ENCODE peak calls at places on chromosomes 11 and 22, in four cellular contexts. L is GM20000, S is GM12865, V is BJ. G is an unnamed sample.

GRCh38 chr22:30183861-30184278 is 62.7 kb downstream of the LIF start:
- DNase-seq in L (no peak), S (no peak), V (no peak), G (no peak)

GRCh38 chr22:36761553-36762240 is 14.2 kb downstream of the IFT27 start:
- DNase-seq in L (no peak), S (no peak), V (no peak), G (no peak)

GRCh38 chr11:93591247-93591898 is 48.2 kb upstream of the SMCO4 start:
- DNase-seq in L (no peak), S (peak), V (no peak), G (no peak)

GRCh38 chr11:126438691-126439090 is 83.2 kb downstream of the ST3GAL4 start:
- DNase-seq in L (no peak), S (no peak), V (no peak), G (no peak)

GRCh38 chr11:3604169-3604568 is 37.6 kb downstream of the ART5 start:
- DNase-seq in L (no peak), S (no peak), V (no peak), G (no peak)

GRCh38 chr22:24471570-24471969 is 23.6 kb upstream of the UPB1 start:
- DNase-seq in L (no peak), S (no peak), V (no peak), G (no peak)

GRCh38 chr11:118610220-118610772 is 2.9 kb downstream of the PHLDB1 start:
- DNase-seq in L (no peak), S (no peak), V (no peak), G (peak)

GRCh38 chr11:102479733-102480132 is 27.2 kb upstream of the TMEM123 start:
- DNase-seq in L (no peak), S (no peak), V (no peak), G (no peak)

GRCh38 chr11:3006505-3007260 is 14.6 kb upstream of the NAP1L4 start:
- DNase-seq in L (no peak), S (no peak), V (no peak), G (no peak)

GRCh38 chr11:68211546-68211945 is 1.6 kb downstream of the KMT5B start:
- DNase-seq in L (no peak), S (no peak), V (no peak), G (no peak)

GRCh38 chr11:114790910-114791309 is 112.6 kb downstream of the NXPE2 start:
- DNase-seq in L (no peak), S (no peak), V (no peak), G (no peak)

GRCh38 chr11:18046116-18046777 is at the start of gene TPH1:
- DNase-seq in L (no peak), S (no peak), V (no peak), G (no peak)

GRCh38 chr11:127789887-127790286 is 789.3 kb upstream of the KIRREL3 start:
- DNase-seq in L (no peak), S (peak), V (no peak), G (no peak)

GRCh38 chr11:66700337-66700736 is 22.6 kb upstream of the RBM4B start:
- DNase-seq in L (no peak), S (no peak), V (no peak), G (no peak)

GRCh38 chr22:43851058-43851978 is 11.0 kb downstream of the SULT4A1 start:
- DNase-seq in L (no peak), S (no peak), V (no peak), G (no peak)

GRCh38 chr11:118291453-118291852 is 13.1 kb upstream of the CD3E start:
- DNase-seq in L (no peak), S (no peak), V (no peak), G (no peak)

GRCh38 chr11:122310701-122311100 is 194.7 kb upstream of the BLID start:
- DNase-seq in L (no peak), S (no peak), V (no peak), G (no peak)

GRCh38 chr11:113256431-113257227 is 57.8 kb upstream of the TTC12 start:
- DNase-seq in L (no peak), S (no peak), V (no peak), G (no peak)

GRCh38 chr11:8289426-8290047 is 25.9 kb upstream of the LMO1 start:
- DNase-seq in L (no peak), S (no peak), V (no peak), G (no peak)

GRCh38 chr11:99925968-99926367 is 761.1 kb upstream of the ARHGAP42 start:
- DNase-seq in L (no peak), S (no peak), V (no peak), G (no peak)

GRCh38 chr22:49774499-49775151 is 53.0 kb downstream of the BRD1 start:
- DNase-seq in L (no peak), S (no peak), V (no peak), G (no peak)

GRCh38 chr11:1750840-1751520 is 585 bp upstream of the IFITM10 start:
- DNase-seq in L (no peak), S (no peak), V (no peak), G (no peak)

GRCh38 chr22:38032681-38033521 is 24.3 kb upstream of the PICK1 start:
- DNase-seq in L (no peak), S (no peak), V (peak), G (no peak)

GRCh38 chr22:19687561-19688300 is 26.6 kb upstream of the SEPTIN5 start:
- DNase-seq in L (no peak), S (no peak), V (no peak), G (no peak)

GRCh38 chr11:34302046-34302921 is 55.5 kb downstream of the ABTB2 start:
- DNase-seq in L (peak), S (peak), V (peak), G (no peak)

GRCh38 chr22:27684856-27685255 is 116.7 kb downstream of the MN1 start:
- DNase-seq in L (no peak), S (no peak), V (no peak), G (no peak)

GRCh38 chr11:95084509-95084908 is 5.1 kb upstream of the ENDOD1 start:
- DNase-seq in L (peak), S (no peak), V (no peak), G (no peak)

GRCh38 chr22:50146440-50147228 is 23.9 kb upstream of the PANX2 start:
- DNase-seq in L (no peak), S (no peak), V (no peak), G (no peak)

GRCh38 chr22:19723990-19724827 is 870 bp downstream of the GP1BB start:
- DNase-seq in L (peak), S (peak), V (no peak), G (no peak)

GRCh38 chr11:93193721-93194120 is 4.1 kb downstream of the SLC36A4 start:
- DNase-seq in L (no peak), S (no peak), V (no peak), G (no peak)

GRCh38 chr11:77789731-77790476 is 30.6 kb downstream of the RSF1 start:
- DNase-seq in L (no peak), S (no peak), V (no peak), G (no peak)

GRCh38 chr11:129881570-129882170 is 13.7 kb downstream of the NFRKB start:
- DNase-seq in L (peak), S (peak), V (no peak), G (no peak)

GRCh38 chr22:29108137-29108536 is 35.3 kb downstream of the KREMEN1 start:
- DNase-seq in L (no peak), S (no peak), V (no peak), G (no peak)

GRCh38 chr22:30611197-30611596 is 4.2 kb downstream of the TCN2 start:
- DNase-seq in L (no peak), S (no peak), V (no peak), G (no peak)

GRCh38 chr22:40819741-40820140 is 595 bp upstream of the SLC25A17 start:
- DNase-seq in L (peak), S (peak), V (no peak), G (no peak)

GRCh38 chr11:13284776-13285588 is 7.4 kb downstream of the BMAL1 start:
- DNase-seq in L (no peak), S (no peak), V (no peak), G (no peak)

GRCh38 chr22:19579880-19580279 is 55.7 kb upstream of the CLDN5 start:
- DNase-seq in L (no peak), S (peak), V (no peak), G (no peak)

GRCh38 chr11:124762077-124762623 is at the start of gene ESAM:
- DNase-seq in L (peak), S (peak), V (no peak), G (peak)

GRCh38 chr22:30600925-30601324 is 6.0 kb upstream of the TCN2 start:
- DNase-seq in L (no peak), S (no peak), V (no peak), G (no peak)

GRCh38 chr22:17084554-17085276 is at the start of gene IL17RA:
- DNase-seq in L (peak), S (peak), V (no peak), G (peak)
- TF ChIP-seq CTCF in L (no peak), S (no peak), V (no peak), G (no peak)

GRCh38 chr11:63811522-63811921 is 1.7 kb upstream of the SPINDOC start:
- DNase-seq in L (no peak), S (no peak), V (no peak), G (no peak)

GRCh38 chr11:63813035-63813562 is at the start of gene SPINDOC:
- DNase-seq in L (peak), S (peak), V (no peak), G (peak)

GRCh38 chr11:63814383-63814736 is 1.1 kb downstream of the SPINDOC start:
- DNase-seq in L (peak), S (peak), V (no peak), G (no peak)

GRCh38 chr11:63816732-63817131 is 3.5 kb downstream of the SPINDOC start:
- DNase-seq in L (no peak), S (no peak), V (no peak), G (no peak)

GRCh38 chr11:63813563-63814382 is 517 bp downstream of the SPINDOC start:
- DNase-seq in L (peak), S (peak), V (no peak), G (peak)
- TF ChIP-seq CTCF in L (no peak), S (no peak), V (peak), G (no peak)

DNA sequence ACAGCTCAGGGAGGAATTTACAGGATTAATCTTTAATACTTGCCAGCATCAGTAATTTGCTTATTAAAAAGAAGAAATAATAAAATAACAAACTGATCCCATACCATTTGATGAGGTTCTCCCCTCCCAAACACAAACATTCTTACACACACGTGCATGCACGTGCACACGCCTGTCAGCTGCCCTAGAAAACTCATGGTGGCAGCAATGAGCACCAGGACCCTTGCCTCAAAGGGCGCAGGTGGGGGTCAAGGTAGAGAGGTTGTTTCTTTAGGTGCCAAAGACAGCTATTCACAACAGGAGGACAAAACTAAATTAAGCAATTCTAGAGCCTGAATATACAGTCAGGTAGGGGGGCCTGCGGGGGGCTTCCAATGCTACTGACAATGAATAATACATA is 219.3 kb downstream of the BUD13 start:
- DNase-seq in L (no peak), S (no peak), V (no peak), G (no peak)
- TF ChIP-seq CTCF in L (no peak), S (no peak), V (no peak), G (no peak)

GRCh38 chr11:14373941-14374646 is 15.1 kb upstream of the RRAS2 start:
- DNase-seq in L (no peak), S (no peak), V (peak), G (no peak)

GRCh38 chr11:14372011-14372410 is 13.0 kb upstream of the RRAS2 start:
- DNase-seq in L (no peak), S (no peak), V (no peak), G (no peak)

GRCh38 chr11:14378171-14378570 is 19.2 kb upstream of the RRAS2 start:
- DNase-seq in L (no peak), S (no peak), V (no peak), G (no peak)

GRCh38 chr11:14376920-14377319 is 17.9 kb upstream of the RRAS2 start:
- DNase-seq in L (no peak), S (no peak), V (no peak), G (no peak)

GRCh38 chr11:14374922-14375630 is 16.1 kb upstream of the RRAS2 start:
- DNase-seq in L (no peak), S (peak), V (no peak), G (no peak)
- TF ChIP-seq CTCF in L (no peak), S (peak), V (peak), G (no peak)